ENCODE peak calls at places on chromosomes 5 and 9, in five cellular contexts. One of them, this sample, is unnamed.

GRCh38 chr9:120289091-120289490 is 290.9 kb downstream of the CDK5RAP2 start:
- DNase-seq in transverse colon: no peak
- DNase-seq in IMR-90: no peak
- DNase-seq in NCI-H1436: no peak
- DNase-seq in head of caudate nucleus: no peak
- DNase-seq in this sample: peak; percentile 26

GRCh38 chr9:135605238-135605781 is 34.0 kb downstream of the GLT6D1 start:
- DNase-seq in transverse colon: no peak
- DNase-seq in IMR-90: no peak
- DNase-seq in NCI-H1436: no peak
- DNase-seq in head of caudate nucleus: peak; percentile 11
- DNase-seq in this sample: peak; percentile 62

GRCh38 chr5:142432961-142433360 is 108.1 kb upstream of the SPRY4 start:
- DNase-seq in transverse colon: peak; percentile 25
- DNase-seq in IMR-90: no peak
- DNase-seq in NCI-H1436: peak; percentile 1
- DNase-seq in head of caudate nucleus: no peak
- DNase-seq in this sample: no peak

GRCh38 chr5:137186759-137187461 is 312.2 kb downstream of the SPOCK1 start:
- DNase-seq in transverse colon: no peak
- DNase-seq in IMR-90: peak; percentile 81
- DNase-seq in NCI-H1436: no peak
- DNase-seq in head of caudate nucleus: no peak
- DNase-seq in this sample: no peak

GRCh38 chr9:71637926-71638325 is 130.4 kb downstream of the CEMIP2 start:
- DNase-seq in transverse colon: no peak
- DNase-seq in IMR-90: no peak
- DNase-seq in NCI-H1436: no peak
- DNase-seq in head of caudate nucleus: no peak
- DNase-seq in this sample: no peak

GRCh38 chr5:17951392-17952169 is 317.3 kb downstream of the TAF11L14 start:
- DNase-seq in transverse colon: no peak
- DNase-seq in IMR-90: no peak
- DNase-seq in NCI-H1436: no peak
- DNase-seq in head of caudate nucleus: no peak
- DNase-seq in this sample: no peak

GRCh38 chr5:148687427-148687826 is 33.1 kb upstream of the HTR4 start:
- DNase-seq in transverse colon: no peak
- DNase-seq in IMR-90: peak; percentile 13
- DNase-seq in NCI-H1436: no peak
- DNase-seq in head of caudate nucleus: no peak
- DNase-seq in this sample: no peak

GRCh38 chr9:19184144-19184917 is 46.2 kb upstream of the DENND4C start:
- DNase-seq in transverse colon: peak; percentile 80
- DNase-seq in IMR-90: peak; percentile 90
- DNase-seq in NCI-H1436: no peak
- DNase-seq in head of caudate nucleus: peak; percentile 10
- DNase-seq in this sample: peak; percentile 96

GRCh38 chr9:12843735-12844134 is 68.9 kb downstream of the LURAP1L start:
- DNase-seq in transverse colon: no peak
- DNase-seq in IMR-90: peak; percentile 88
- DNase-seq in NCI-H1436: no peak
- DNase-seq in head of caudate nucleus: no peak
- DNase-seq in this sample: no peak

GRCh38 chr5:176157656-176158055 is 80.6 kb upstream of the SIMC1 start:
- DNase-seq in transverse colon: no peak
- DNase-seq in IMR-90: peak; percentile 71
- DNase-seq in NCI-H1436: no peak
- DNase-seq in head of caudate nucleus: no peak
- DNase-seq in this sample: peak; percentile 72

GRCh38 chr9:35495984-35496383 is 6.1 kb downstream of the RUSC2 start:
- DNase-seq in transverse colon: no peak
- DNase-seq in IMR-90: no peak
- DNase-seq in NCI-H1436: no peak
- DNase-seq in head of caudate nucleus: no peak
- DNase-seq in this sample: no peak

GRCh38 chr5:160506006-160507004 is 84.7 kb downstream of the PTTG1 start:
- DNase-seq in transverse colon: peak; percentile 46
- DNase-seq in IMR-90: peak; percentile 54
- DNase-seq in NCI-H1436: no peak
- DNase-seq in head of caudate nucleus: peak; percentile 80
- DNase-seq in this sample: no peak

GRCh38 chr5:33267741-33268140 is 173.0 kb upstream of the TARS1 start:
- DNase-seq in transverse colon: no peak
- DNase-seq in IMR-90: no peak
- DNase-seq in NCI-H1436: no peak
- DNase-seq in head of caudate nucleus: no peak
- DNase-seq in this sample: no peak

GRCh38 chr9:114611516-114612271 is 603 bp downstream of the TMEM268 start:
- DNase-seq in transverse colon: peak; percentile 65
- DNase-seq in IMR-90: peak; percentile 58
- DNase-seq in NCI-H1436: no peak
- DNase-seq in head of caudate nucleus: peak; percentile 59
- DNase-seq in this sample: no peak

GRCh38 chr5:1901081-1901480 is 18.4 kb upstream of the IRX4 start:
- DNase-seq in transverse colon: no peak
- DNase-seq in IMR-90: no peak
- DNase-seq in NCI-H1436: no peak
- DNase-seq in head of caudate nucleus: no peak
- DNase-seq in this sample: no peak

GRCh38 chr9:134764870-134765269 is 115.7 kb upstream of the FCN2 start:
- DNase-seq in transverse colon: no peak
- DNase-seq in IMR-90: no peak
- DNase-seq in NCI-H1436: no peak
- DNase-seq in head of caudate nucleus: no peak
- DNase-seq in this sample: no peak

GRCh38 chr5:134511796-134512660 is 13.4 kb upstream of the JADE2 start:
- DNase-seq in transverse colon: peak; percentile 73
- DNase-seq in IMR-90: peak; percentile 63
- DNase-seq in NCI-H1436: no peak
- DNase-seq in head of caudate nucleus: no peak
- DNase-seq in this sample: peak; percentile 94

This sample was measured in esophagus muscularis mucosa.